ENCODE peak calls at places on chromosomes 4 and X, in four cellular contexts. A is A549, C is H1, D is sigmoid colon. T is an unnamed sample.

GRCh38 chr4:34649716-34650115 is 1594.6 kb downstream of the ARAP2 start:
- DNase-seq in C (no peak), D (no peak), A (no peak), T (no peak)

GRCh38 chr4:10607206-10607605 is 77.4 kb downstream of the CLNK start:
- DNase-seq in C (no peak), A (no peak), D (no peak), T (no peak)

GRCh38 chrX:334971-335757 is 16.6 kb upstream of the GTPBP6 start:
- DNase-seq in C (no peak), A (no peak), D (peak; percentile 59), T (no peak)

GRCh38 chr4:118033148-118034060 is 882 bp upstream of the NDST3 start:
- DNase-seq in A (peak; percentile 11), D (peak; percentile 69), C (peak; percentile 78), T (no peak)

GRCh38 chr4:150259861-150260567 is 181.8 kb downstream of the DCLK2 start:
- DNase-seq in A (no peak), C (no peak), D (no peak), T (peak; percentile 83)

GRCh38 chrX:153598541-153599191 is at the start of gene CCNQ:
- DNase-seq in A (no peak), C (peak; percentile 53), D (no peak), T (no peak)

GRCh38 chr4:67104145-67104544 is 441.2 kb downstream of the CENPC start:
- DNase-seq in D (no peak), A (no peak), C (no peak), T (no peak)

GRCh38 chrX:137423241-137423640 is 142.7 kb upstream of the ZIC3 start:
- DNase-seq in C (no peak), A (no peak), D (no peak), T (no peak)

GRCh38 chr4:83107636-83108035 is 6.9 kb downstream of the PLAC8 start:
- DNase-seq in A (no peak), C (no peak), D (no peak), T (no peak)

GRCh38 chr4:156838761-156839160 is 132.8 kb downstream of the PDGFC start:
- DNase-seq in A (no peak), C (no peak), D (no peak), T (no peak)

GRCh38 chrX:16258936-16259335 is 91.7 kb downstream of the MAGEB17 start:
- DNase-seq in A (no peak), D (no peak), C (no peak), T (no peak)

GRCh38 chr4:52107745-52108144 is 56.6 kb downstream of the SPATA18 start:
- DNase-seq in A (no peak), C (no peak), D (no peak), T (no peak)

GRCh38 chr4:57443308-57444243 is 333.4 kb upstream of the IGFBP7 start:
- DNase-seq in D (no peak), A (no peak), C (no peak), T (no peak)

DNA sequence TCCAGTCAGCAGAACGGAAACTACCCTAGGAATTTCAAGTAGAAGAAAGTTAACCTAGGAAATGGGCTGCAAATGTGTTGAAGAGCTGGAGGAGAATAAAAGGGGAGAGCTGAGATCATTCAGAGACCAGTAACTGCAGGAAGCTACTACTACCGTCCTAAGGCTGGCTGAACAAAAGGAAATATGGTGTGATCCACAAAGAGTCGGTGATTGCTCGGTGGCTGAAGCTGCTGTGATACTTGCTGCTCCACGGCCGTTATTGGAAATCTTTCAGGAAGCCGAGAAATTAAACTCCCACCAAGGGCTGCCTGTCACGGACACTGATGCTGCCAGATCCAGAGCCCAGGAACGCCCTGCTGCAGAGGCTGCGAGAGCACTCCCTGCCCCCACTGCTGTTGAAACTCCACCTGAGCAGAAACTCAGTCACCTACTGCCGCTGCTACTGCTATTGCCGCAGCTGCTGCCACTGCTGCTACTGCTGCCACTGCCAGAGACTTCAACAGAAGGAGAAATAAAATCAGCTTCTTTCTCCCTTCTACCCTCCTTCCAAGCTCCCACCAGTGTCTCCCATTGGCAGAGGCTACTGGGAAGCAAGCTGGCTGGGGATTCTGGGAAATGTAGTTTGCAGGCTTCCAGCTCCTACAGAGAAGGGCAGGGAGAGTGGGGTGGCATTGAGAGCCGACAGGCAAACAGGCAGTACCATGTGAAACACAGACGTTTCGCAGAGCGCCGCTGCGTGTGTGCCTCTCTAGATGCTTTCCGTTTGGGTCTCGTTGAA is 125.9 kb upstream of the ENPP6 start:
- DNase-seq in D (peak; percentile 88), C (peak; percentile 69), A (peak; percentile 89), T (peak; percentile 93)
- TF ChIP-seq POLR2A in D (peak; percentile 44), C (no peak), A (no peak), T (no peak)

GRCh38 chr4:385934-386707 is 48.5 kb downstream of the ZNF141 start:
- DNase-seq in C (no peak), D (no peak), A (no peak), T (no peak)
- H3K9me3 ChIP-seq in C (peaks cover 37% of the 10 kb centered on the region), D (peaks cover 48% of the 10 kb centered on the region), A (peaks cover 16% of the 10 kb centered on the region), T (peaks cover 98% of the 10 kb centered on the region)

GRCh38 chr4:70703695-70704332 is 15.5 kb downstream of the UTP3 start:
- DNase-seq in C (no peak), D (no peak), A (no peak), T (no peak)
- TF ChIP-seq POLR2A in C (no peak), D (no peak), A (no peak), T (no peak)

GRCh38 chr4:8739820-8740665 is 131.6 kb downstream of the HMX1 start:
- DNase-seq in D (peak; percentile 53), C (no peak), A (no peak), T (peak; percentile 89)
- H3K9me3 ChIP-seq in D (no peaks in the 10 kb centered on the region), C (no peaks in the 10 kb centered on the region), A (no peaks in the 10 kb centered on the region), T (no peaks in the 10 kb centered on the region)

T was measured in esophagus muscularis mucosa.